ENCODE peak calls at places on chromosomes 13 and 19, in nine cellular contexts. O is esophagus squamous epithelium, C is psoas muscle, G is HFFc6, D is cardiac muscle cell, Q is HepG2, J is astrocyte of the cerebellum, M is neural progenitor cell, N is foreskin fibroblast. R is an unnamed sample.

GRCh38 chr13:50732712-50733111 is 110.8 kb downstream of the DLEU7 start:
- DNase-seq in J (no peak), C (no peak), N (peak; percentile 83), O (no peak), Q (no peak), M (no peak), G (peak; percentile 77), D (no peak), R (no peak)

GRCh38 chr13:74202129-74202528 is 67.9 kb upstream of the KLF12 start:
- DNase-seq in O (no peak), G (no peak), M (no peak), N (no peak), Q (no peak), D (no peak), C (no peak), J (no peak), R (no peak)

GRCh38 chr13:113117956-113118327 is 4.7 kb upstream of the F10 start:
- DNase-seq in J (no peak), N (no peak), G (no peak), C (no peak), O (no peak), Q (no peak), D (no peak), M (no peak), R (no peak)

GRCh38 chr19:18763674-18764590 is 27.2 kb downstream of the COMP start:
- DNase-seq in M (no peak), Q (no peak), N (peak; percentile 93), J (no peak), D (no peak), C (peak; percentile 81), O (no peak), G (peak; percentile 86), R (no peak)

GRCh38 chr19:15419413-15420025 is 731 bp upstream of the AKAP8L start:
- DNase-seq in O (no peak), Q (no peak), C (no peak), N (peak; percentile 56), D (no peak), G (no peak), M (no peak), J (no peak), R (no peak)

GRCh38 chr19:8429044-8429443 is 15.7 kb upstream of the HNRNPM start:
- DNase-seq in N (no peak), C (no peak), Q (no peak), D (no peak), O (no peak), G (no peak), M (no peak), J (no peak), R (no peak)

GRCh38 chr19:46944918-46945628 is 74.6 kb upstream of the NPAS1 start:
- DNase-seq in Q (no peak), J (no peak), N (peak; percentile 72), G (peak; percentile 55), C (peak; percentile 74), O (no peak), D (peak; percentile 87), M (peak; percentile 90), R (no peak)

GRCh38 chr19:49911381-49912145 is 14.9 kb upstream of the IL4I1 start:
- DNase-seq in J (no peak), C (no peak), D (no peak), N (no peak), G (no peak), M (no peak), Q (no peak), O (no peak), R (peak; percentile 79)

GRCh38 chr13:59643906-59644626 is 519.7 kb downstream of the DIAPH3 start:
- DNase-seq in G (no peak), M (no peak), N (no peak), Q (no peak), D (no peak), C (no peak), O (no peak), J (no peak), R (no peak)

GRCh38 chr13:110212529-110212928 is 94.4 kb downstream of the COL4A1 start:
- DNase-seq in O (no peak), D (no peak), G (no peak), J (no peak), N (no peak), M (no peak), Q (no peak), C (no peak), R (no peak)

GRCh38 chr19:38303517-38304351 is at the start of gene C19orf33:
- DNase-seq in M (no peak), Q (no peak), J (no peak), G (no peak), C (no peak), N (no peak), O (no peak), D (no peak), R (no peak)

GRCh38 chr19:50486823-50487515 is 10.3 kb upstream of the GARIN5A start:
- DNase-seq in G (peak; percentile 41), C (peak; percentile 66), N (no peak), D (peak; percentile 89), O (no peak), M (peak; percentile 68), J (no peak), Q (peak; percentile 51), R (no peak)

GRCh38 chr13:25930655-25931054 is 121.2 kb downstream of the SHISA2 start:
- DNase-seq in J (no peak), D (no peak), C (no peak), O (no peak), Q (no peak), N (no peak), M (peak; percentile 23), G (no peak), R (no peak)

DNA sequence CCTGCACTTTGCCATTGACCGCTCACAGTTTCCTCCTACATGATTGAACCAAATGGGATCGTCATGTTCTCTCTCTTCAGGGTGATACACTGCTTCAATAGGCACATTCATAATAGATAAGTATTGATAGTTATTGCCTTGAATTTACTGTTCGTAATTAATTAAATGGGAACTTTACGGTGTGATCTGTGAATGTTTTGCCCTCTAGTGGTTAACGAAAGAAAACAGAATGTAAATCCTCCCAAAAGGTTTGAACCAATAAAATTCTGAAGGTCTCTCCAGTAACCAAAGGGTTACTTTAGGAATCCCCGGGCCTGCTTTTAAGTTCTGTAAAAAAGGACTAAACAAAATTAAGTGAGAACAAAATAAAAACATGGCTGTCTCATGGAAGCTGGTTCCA is 389.3 kb downstream of the DACH1 start:
- DNase-seq in C (no peak), M (peak; percentile 9), O (no peak), J (no peak), G (no peak), N (no peak), D (no peak), Q (no peak), R (peak; percentile 5)
- TF ChIP-seq CTCF in C (no peak), M (peak; percentile 73), O (no peak), J (peak; percentile 34), G (peak; percentile 54), N (peak; percentile 17), D (peak; percentile 55), Q (peak; percentile 26), R (no peak)

GRCh38 chr19:33236696-33237390 is 11.2 kb upstream of the SLC7A10 start:
- DNase-seq in N (no peak), Q (no peak), C (no peak), M (no peak), J (no peak), G (no peak), O (no peak), D (no peak), R (no peak)
- TF ChIP-seq CTCF in N (no peak), Q (no peak), C (no peak), M (no peak), J (no peak), G (peak; percentile 35), O (no peak), D (no peak), R (no peak)

GRCh38 chr19:36488118-36488815 is 1.1 kb downstream of the ZNF566 start:
- DNase-seq in D (no peak), O (no peak), Q (no peak), M (no peak), N (no peak), G (peak; percentile 57), C (no peak), J (no peak), R (no peak)

GRCh38 chr19:36483653-36484052 is 5.7 kb downstream of the ZNF566 start:
- DNase-seq in O (no peak), D (no peak), C (no peak), N (no peak), J (no peak), G (no peak), M (no peak), Q (no peak), R (no peak)

GRCh38 chr19:36488816-36489138 is 584 bp downstream of the ZNF566 start:
- DNase-seq in D (peak; percentile 14), Q (peak; percentile 39), J (no peak), C (peak; percentile 15), N (peak; percentile 6), O (no peak), M (peak; percentile 18), G (no peak), R (peak; percentile 42)

GRCh38 chr19:36489920-36490415 is 607 bp upstream of the ZNF566 start:
- DNase-seq in G (peak; percentile 91), J (peak; percentile 89), C (no peak), N (peak; percentile 90), Q (peak; percentile 94), D (peak; percentile 95), M (peak; percentile 96), O (peak; percentile 36), R (peak; percentile 79)

DNA sequence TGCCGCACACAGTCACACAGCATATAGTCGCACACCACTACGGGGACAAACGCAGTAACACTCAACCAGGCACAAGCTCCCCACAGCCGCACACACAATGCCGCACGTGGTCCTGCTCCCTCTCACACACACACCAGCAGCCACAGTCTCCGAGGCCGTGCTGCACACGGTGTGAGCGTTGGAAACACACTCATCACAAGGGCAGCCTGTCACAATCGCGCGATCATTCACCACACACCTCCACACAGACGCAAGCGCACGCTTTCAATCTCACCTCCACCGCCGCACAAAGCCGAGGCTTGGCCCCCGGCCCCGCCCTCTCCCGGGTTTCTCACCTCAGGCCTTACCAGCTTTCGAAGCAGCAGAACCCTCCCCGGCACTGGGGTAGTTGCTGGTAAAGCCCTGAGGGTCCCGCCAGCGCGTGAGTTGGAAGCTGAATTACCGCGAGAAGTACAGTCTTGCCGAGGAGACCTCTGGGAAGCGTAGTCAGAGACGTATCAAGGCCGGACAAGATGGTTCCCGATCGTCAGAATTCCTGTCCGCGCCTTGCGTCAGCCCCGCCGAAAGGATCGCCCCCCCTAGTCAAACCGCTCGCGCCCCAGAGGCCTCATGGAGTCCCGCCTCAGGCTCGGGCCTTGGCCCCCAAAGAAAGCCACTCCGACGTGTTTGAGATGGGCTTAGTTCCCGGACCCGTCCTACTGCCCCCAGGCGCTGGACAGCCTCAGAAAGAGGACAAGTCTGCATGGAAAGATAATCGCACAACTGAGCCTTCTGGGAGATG is at the start of gene ZNF566:
- DNase-seq in N (peak; percentile 95), O (peak; percentile 73), Q (peak; percentile 96), C (peak; percentile 89), J (peak; percentile 93), M (peak; percentile 98), D (peak; percentile 97), G (peak; percentile 95), R (peak; percentile 95)
- TF ChIP-seq CTCF in N (no peak), O (no peak), Q (peak; percentile 42), C (no peak), J (peak; percentile 28), M (peak; percentile 17), D (no peak), G (no peak), R (no peak)

DNA sequence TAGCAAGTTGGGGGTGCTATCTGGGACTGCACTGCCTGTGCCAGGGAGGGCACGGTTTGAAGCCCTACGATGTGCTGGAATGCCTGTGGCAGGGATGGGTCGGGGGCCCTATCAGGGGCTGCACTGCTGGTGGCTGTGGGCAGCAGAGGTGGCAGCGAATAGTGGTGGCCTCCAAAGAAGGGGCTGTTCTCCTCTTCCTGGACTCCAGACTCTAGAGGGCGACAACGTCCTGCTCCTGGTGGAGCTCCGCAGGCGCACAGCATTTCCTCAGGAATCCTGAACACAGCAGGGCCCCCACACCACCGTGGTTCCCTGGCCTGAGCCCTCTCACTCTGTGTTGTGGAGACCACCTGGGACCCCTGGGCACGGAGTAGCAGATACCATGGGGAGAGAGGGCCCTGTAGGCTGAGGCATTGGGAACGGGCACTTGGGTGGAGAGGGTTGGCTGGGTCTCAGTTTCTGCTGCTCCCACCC is 145.6 kb downstream of the TNFRSF19 start:
- DNase-seq in O (no peak), Q (peak; percentile 62), G (no peak), C (no peak), N (no peak), D (peak; percentile 49), J (no peak), M (no peak), R (peak; percentile 35)
- TF ChIP-seq CTCF in O (peak; percentile 26), Q (peak; percentile 94), G (peak; percentile 58), C (no peak), N (no peak), D (peak; percentile 24), J (peak; percentile 11), M (no peak), R (peak; percentile 39)